ENCODE peak calls at places on chromosomes 12 and 14, in nine cellular contexts. R is ovary; Q is lower lobe of right lung; L is CD8-positive, alpha-beta T cell; C is heart left ventricle; T is heart right ventricle; V is left ventricle myocardium inferior; J is H9; N is A549. P is an unnamed sample.

GRCh38 chr12:124184456-124184855 is 110.4 kb upstream of the RFLNA start:
- DNase-seq in R (no peak), Q (no peak), L (no peak), C (no peak), T (no peak), V (no peak), J (no peak), N (no peak), P (no peak)

GRCh38 chr12:47205532-47206449 is 126.0 kb upstream of the AMIGO2 start:
- DNase-seq in R (no peak), Q (no peak), L (no peak), C (no peak), T (no peak), V (no peak), J (no peak), N (no peak), P (no peak)

GRCh38 chr14:26896447-26896846 is 298.6 kb upstream of the NOVA1 start:
- DNase-seq in R (no peak), Q (no peak), L (no peak), C (no peak), T (no peak), V (no peak), J (no peak), N (no peak), P (no peak)

GRCh38 chr12:5806376-5807089 is 138.5 kb downstream of the ANO2 start:
- DNase-seq in R (no peak), Q (peak), L (no peak), C (no peak), T (no peak), V (no peak), J (no peak), N (no peak), P (no peak)

GRCh38 chr14:55556929-55557623 is 22.9 kb upstream of the KTN1 start:
- DNase-seq in R (peak), Q (peak), L (no peak), C (peak), T (peak), V (peak), J (no peak), N (no peak), P (no peak)

GRCh38 chr12:64780531-64781373 is 21.5 kb upstream of the GNS start:
- DNase-seq in R (peak), Q (peak), L (no peak), C (peak), T (peak), V (peak), J (peak), N (peak), P (peak)

GRCh38 chr12:63668028-63668799 is at the start of gene DPY19L2:
- DNase-seq in R (peak), Q (peak), L (peak), C (peak), T (peak), V (peak), J (peak), N (peak), P (peak)

GRCh38 chr14:97318380-97318779 is 521.2 kb downstream of the VRK1 start:
- DNase-seq in R (no peak), Q (no peak), L (no peak), C (no peak), T (no peak), V (no peak), J (no peak), N (no peak), P (no peak)

GRCh38 chr14:100341301-100342031 is 18.3 kb downstream of the SLC25A47 start:
- DNase-seq in R (no peak), Q (peak), L (no peak), C (peak), T (no peak), V (no peak), J (no peak), N (peak), P (peak)

GRCh38 chr12:48779869-48780268 is 9.0 kb downstream of the ADCY6 start:
- DNase-seq in R (peak), Q (no peak), L (no peak), C (peak), T (peak), V (peak), J (no peak), N (no peak), P (no peak)

GRCh38 chr12:65602579-65603295 is 221.5 kb upstream of the HMGA2 start:
- DNase-seq in R (peak), Q (peak), L (no peak), C (peak), T (peak), V (peak), J (peak), N (peak), P (peak)

GRCh38 chr12:83389237-83389996 is 702.7 kb downstream of the TMTC2 start:
- DNase-seq in R (no peak), Q (peak), L (no peak), C (no peak), T (peak), V (no peak), J (peak), N (no peak), P (no peak)

GRCh38 chr12:6915023-6915788 is 826 bp downstream of the ENO2 start:
- DNase-seq in R (no peak), Q (peak), L (no peak), C (no peak), T (no peak), V (peak), J (peak), N (peak), P (peak)

GRCh38 chr12:59004466-59004865 is 84.2 kb upstream of the LRIG3 start:
- DNase-seq in R (no peak), Q (no peak), L (no peak), C (no peak), T (no peak), V (no peak), J (no peak), N (no peak), P (no peak)

GRCh38 chr14:68807148-68807600 is 14.3 kb upstream of the ZFP36L1 start:
- DNase-seq in R (peak), Q (peak), L (no peak), C (peak), T (peak), V (peak), J (peak), N (no peak), P (peak)

GRCh38 chr14:29919845-29920244 is 7.8 kb downstream of the PRKD1 start:
- DNase-seq in R (no peak), Q (no peak), L (no peak), C (no peak), T (no peak), V (no peak), J (no peak), N (no peak), P (no peak)

DNA sequence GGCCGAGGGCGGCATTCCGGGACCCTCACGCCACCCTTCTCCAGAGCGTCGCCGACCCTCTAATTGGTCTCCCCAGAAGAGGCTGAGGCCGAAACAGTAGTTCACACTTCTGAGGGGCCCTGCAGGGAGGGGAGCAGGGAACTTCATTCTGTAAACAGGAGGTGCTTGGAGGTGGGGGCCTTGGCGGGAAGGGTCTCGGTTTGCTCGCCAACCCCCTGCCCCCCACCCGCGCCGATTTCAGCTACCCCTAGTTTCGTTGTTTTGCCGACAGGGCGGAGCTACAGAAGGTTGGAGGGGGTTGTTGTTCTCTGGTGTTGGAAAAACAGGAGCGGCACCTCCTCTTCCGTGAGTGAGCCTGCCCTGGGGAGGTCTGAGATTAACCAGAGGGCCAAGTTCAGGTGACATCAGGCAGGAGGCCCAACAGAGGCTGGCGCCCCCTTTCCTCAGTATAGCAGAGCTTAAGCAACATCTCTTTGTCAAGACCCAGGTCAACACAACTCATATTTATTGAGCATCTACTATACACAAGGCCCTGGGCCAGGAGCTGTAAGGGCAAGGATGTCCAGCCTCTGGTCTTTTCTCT is 682 bp downstream of the ERBB3 start:
- DNase-seq in R (no peak), Q (peak), L (no peak), C (no peak), T (no peak), V (no peak), J (peak), N (no peak), P (no peak)
- TF ChIP-seq CTCF in R (no peak), Q (no peak), L (no peak), C (no peak), T (no peak), V (no peak), J (peak), N (no peak), P (no peak)

GRCh38 chr14:69887740-69888657 is 8.8 kb downstream of the SMOC1 start:
- DNase-seq in R (no peak), Q (no peak), L (no peak), C (no peak), T (no peak), V (no peak), J (no peak), N (no peak), P (no peak)
- TF ChIP-seq CTCF in R (no peak), Q (no peak), L (no peak), C (no peak), T (no peak), V (no peak), J (no peak), N (no peak), P (no peak)

GRCh38 chr12:72133497-72134055 is 138.6 kb upstream of the TRHDE start:
- DNase-seq in R (no peak), Q (no peak), L (no peak), C (no peak), T (no peak), V (no peak), J (peak), N (no peak), P (no peak)
- TF ChIP-seq CTCF in R (no peak), Q (no peak), L (no peak), C (no peak), T (no peak), V (no peak), J (peak), N (no peak), P (no peak)

GRCh38 chr12:132525011-132525832 is 35.3 kb downstream of the FBRSL1 start:
- DNase-seq in R (no peak), Q (no peak), L (no peak), C (no peak), T (no peak), V (no peak), J (no peak), N (no peak), P (no peak)

GRCh38 chr12:132522586-132523380 is 32.8 kb downstream of the FBRSL1 start:
- DNase-seq in R (no peak), Q (no peak), L (no peak), C (no peak), T (no peak), V (no peak), J (no peak), N (no peak), P (no peak)

GRCh38 chr12:132525833-132526455 is 36.0 kb downstream of the FBRSL1 start:
- DNase-seq in R (no peak), Q (no peak), L (no peak), C (no peak), T (no peak), V (no peak), J (no peak), N (no peak), P (no peak)

GRCh38 chr12:132523576-132524331 is 33.8 kb downstream of the FBRSL1 start:
- DNase-seq in R (peak), Q (peak), L (peak), C (peak), T (peak), V (peak), J (peak), N (peak), P (peak)

GRCh38 chr12:132524405-132524804 is 34.5 kb downstream of the FBRSL1 start:
- DNase-seq in R (no peak), Q (no peak), L (no peak), C (no peak), T (no peak), V (no peak), J (no peak), N (peak), P (no peak)
- TF ChIP-seq CTCF in R (no peak), Q (no peak), L (no peak), C (no peak), T (no peak), V (no peak), J (no peak), N (no peak), P (no peak)

GRCh38 chr14:31300883-31301282 is 93.3 kb upstream of the HECTD1 start:
- DNase-seq in R (no peak), Q (no peak), L (no peak), C (no peak), T (no peak), V (no peak), J (no peak), N (no peak), P (no peak)

GRCh38 chr14:31303654-31304053 is 96.1 kb upstream of the HECTD1 start:
- DNase-seq in R (no peak), Q (no peak), L (no peak), C (no peak), T (no peak), V (no peak), J (no peak), N (no peak), P (no peak)

GRCh38 chr14:31297701-31298344 is 90.2 kb upstream of the HECTD1 start:
- DNase-seq in R (no peak), Q (no peak), L (no peak), C (no peak), T (no peak), V (no peak), J (no peak), N (no peak), P (no peak)

GRCh38 chr14:31297112-31297511 is 89.5 kb upstream of the HECTD1 start:
- DNase-seq in R (no peak), Q (no peak), L (no peak), C (no peak), T (no peak), V (no peak), J (no peak), N (no peak), P (no peak)

DNA sequence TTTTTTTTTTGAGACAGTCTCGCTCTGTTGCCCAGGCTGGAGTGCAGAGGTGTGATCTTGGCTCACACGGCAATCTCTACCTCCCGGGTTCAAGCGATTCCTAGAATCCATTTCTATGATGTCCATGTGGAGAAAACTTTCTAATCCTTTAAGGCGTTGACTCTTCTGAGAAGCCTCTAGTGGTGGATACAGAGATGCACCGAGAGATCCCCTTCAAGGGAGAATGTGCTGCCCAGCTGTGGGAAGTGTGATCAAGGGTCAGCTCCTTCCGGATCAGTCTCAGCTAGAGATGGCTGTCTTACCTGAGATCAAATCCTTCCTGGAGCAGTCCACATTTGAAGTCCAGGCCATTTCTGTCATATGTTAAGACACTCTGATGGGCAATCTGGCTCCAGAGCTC is 92.7 kb upstream of the HECTD1 start:
- DNase-seq in R (no peak), Q (no peak), L (no peak), C (no peak), T (no peak), V (no peak), J (peak), N (peak), P (no peak)
- TF ChIP-seq CTCF in R (no peak), Q (no peak), L (no peak), C (no peak), T (no peak), V (no peak), J (peak), N (peak), P (no peak)

GRCh38 chr12:24227550-24227949 is 278.1 kb upstream of the SOX5 start:
- DNase-seq in R (no peak), Q (no peak), L (no peak), C (no peak), T (no peak), V (no peak), J (no peak), N (no peak), P (no peak)
- TF ChIP-seq CTCF in R (no peak), Q (no peak), L (no peak), C (no peak), T (no peak), V (no peak), J (no peak), N (no peak), P (no peak)

DNA sequence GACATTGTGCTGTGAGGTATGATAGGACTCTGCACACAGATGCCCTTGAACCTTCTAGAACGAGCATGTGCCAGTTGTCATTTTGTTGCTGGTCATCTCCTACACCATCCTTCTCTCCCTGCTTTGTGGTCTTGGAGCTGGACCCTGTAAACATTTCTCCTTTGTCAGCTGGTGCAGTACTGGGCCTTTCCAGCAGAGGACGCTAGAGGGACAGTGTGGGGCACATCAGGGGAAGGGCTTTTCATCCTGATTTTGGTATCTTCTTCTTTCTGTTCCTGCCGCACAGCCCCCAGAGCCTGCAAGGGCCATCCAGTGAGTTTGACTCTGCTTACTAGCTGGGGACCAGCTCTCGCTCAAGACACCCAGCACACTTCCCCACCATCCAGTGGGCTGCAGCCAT is 484.6 kb downstream of the AACS start:
- DNase-seq in R (no peak), Q (no peak), L (no peak), C (no peak), T (no peak), V (no peak), J (peak), N (no peak), P (no peak)
- TF ChIP-seq CTCF in R (no peak), Q (peak), L (no peak), C (no peak), T (no peak), V (no peak), J (peak), N (no peak), P (peak)

DNA sequence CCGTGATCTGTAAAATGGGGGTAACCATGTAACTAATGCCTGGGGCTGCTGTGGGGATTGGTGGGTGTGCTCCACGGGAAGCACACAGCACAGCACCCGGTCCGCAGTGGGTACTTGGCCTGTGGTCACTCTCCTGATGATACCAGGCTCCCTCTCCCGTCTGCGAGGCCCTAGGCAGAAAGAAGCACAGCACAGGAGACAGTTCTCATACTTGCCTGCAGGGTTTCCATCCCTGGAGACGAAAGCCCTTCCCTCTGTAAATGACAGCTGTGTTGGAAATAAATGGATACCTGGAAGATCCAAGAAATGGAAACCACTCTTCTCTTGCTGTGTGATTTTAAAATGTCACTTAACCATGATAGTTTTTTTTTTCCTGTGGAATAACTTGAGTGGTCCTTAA is 7.9 kb upstream of the PRMT8 start:
- DNase-seq in R (no peak), Q (no peak), L (no peak), C (no peak), T (no peak), V (no peak), J (peak), N (no peak), P (no peak)
- TF ChIP-seq CTCF in R (no peak), Q (no peak), L (no peak), C (no peak), T (no peak), V (no peak), J (peak), N (no peak), P (no peak)

P was measured in GM13976.